ENCODE peak calls at places on chromosome 3, in ten cellular contexts. One of them, this sample, is unnamed.

GRCh38 chr3:127831723-127832172 is 9.4 kb upstream of the MGLL start:
- DNase-seq in AG09309: no peak
- DNase-seq in psoas muscle: peak
- DNase-seq in upper lobe of right lung: peak
- DNase-seq in stomach: peak
- DNase-seq in IMR-90: peak
- DNase-seq in lower leg skin: no peak
- DNase-seq in GM23338: peak
- DNase-seq in BJ: no peak
- DNase-seq in left ventricle myocardium inferior: peak
- DNase-seq in this sample: peak

GRCh38 chr3:116059421-116060096 is 385.7 kb downstream of the LSAMP start:
- DNase-seq in AG09309: peak
- DNase-seq in psoas muscle: no peak
- DNase-seq in upper lobe of right lung: no peak
- DNase-seq in stomach: no peak
- DNase-seq in IMR-90: peak
- DNase-seq in lower leg skin: no peak
- DNase-seq in GM23338: peak
- DNase-seq in BJ: peak
- DNase-seq in left ventricle myocardium inferior: no peak
- DNase-seq in this sample: peak

GRCh38 chr3:175914785-175915184 is 1055.7 kb downstream of the NAALADL2 start:
- DNase-seq in AG09309: no peak
- DNase-seq in psoas muscle: no peak
- DNase-seq in upper lobe of right lung: no peak
- DNase-seq in stomach: no peak
- DNase-seq in IMR-90: peak
- DNase-seq in lower leg skin: no peak
- DNase-seq in GM23338: no peak
- DNase-seq in BJ: no peak
- DNase-seq in left ventricle myocardium inferior: no peak
- DNase-seq in this sample: peak

GRCh38 chr3:149179225-149179624 is 42.4 kb downstream of the CP start:
- DNase-seq in AG09309: no peak
- DNase-seq in psoas muscle: no peak
- DNase-seq in upper lobe of right lung: no peak
- DNase-seq in stomach: no peak
- DNase-seq in IMR-90: peak
- DNase-seq in lower leg skin: no peak
- DNase-seq in GM23338: no peak
- DNase-seq in BJ: peak
- DNase-seq in left ventricle myocardium inferior: no peak
- DNase-seq in this sample: peak

GRCh38 chr3:134607054-134608022 is 43.5 kb downstream of the KY start:
- DNase-seq in AG09309: no peak
- DNase-seq in psoas muscle: no peak
- DNase-seq in upper lobe of right lung: no peak
- DNase-seq in stomach: no peak
- DNase-seq in IMR-90: peak
- DNase-seq in lower leg skin: no peak
- DNase-seq in GM23338: no peak
- DNase-seq in BJ: no peak
- DNase-seq in left ventricle myocardium inferior: no peak
- DNase-seq in this sample: peak

GRCh38 chr3:4398120-4398740 is 68.8 kb downstream of the SUMF1 start:
- DNase-seq in AG09309: no peak
- DNase-seq in psoas muscle: no peak
- DNase-seq in upper lobe of right lung: no peak
- DNase-seq in stomach: no peak
- DNase-seq in IMR-90: no peak
- DNase-seq in lower leg skin: no peak
- DNase-seq in GM23338: no peak
- DNase-seq in BJ: no peak
- DNase-seq in left ventricle myocardium inferior: no peak
- DNase-seq in this sample: no peak

GRCh38 chr3:108037770-108038169 is 53.1 kb downstream of the CD47 start:
- DNase-seq in AG09309: no peak
- DNase-seq in psoas muscle: no peak
- DNase-seq in upper lobe of right lung: no peak
- DNase-seq in stomach: no peak
- DNase-seq in IMR-90: no peak
- DNase-seq in lower leg skin: no peak
- DNase-seq in GM23338: no peak
- DNase-seq in BJ: no peak
- DNase-seq in left ventricle myocardium inferior: no peak
- DNase-seq in this sample: no peak

GRCh38 chr3:8702560-8702959 is 31.0 kb upstream of the CAV3 start:
- DNase-seq in AG09309: no peak
- DNase-seq in psoas muscle: no peak
- DNase-seq in upper lobe of right lung: no peak
- DNase-seq in stomach: no peak
- DNase-seq in IMR-90: no peak
- DNase-seq in lower leg skin: no peak
- DNase-seq in GM23338: peak
- DNase-seq in BJ: no peak
- DNase-seq in left ventricle myocardium inferior: no peak
- DNase-seq in this sample: no peak

GRCh38 chr3:182405752-182406151 is 387.6 kb upstream of the ATP11B start:
- DNase-seq in AG09309: no peak
- DNase-seq in psoas muscle: no peak
- DNase-seq in upper lobe of right lung: no peak
- DNase-seq in stomach: no peak
- DNase-seq in IMR-90: no peak
- DNase-seq in lower leg skin: no peak
- DNase-seq in GM23338: no peak
- DNase-seq in BJ: no peak
- DNase-seq in left ventricle myocardium inferior: no peak
- DNase-seq in this sample: no peak

GRCh38 chr3:66393486-66394260 is 107.1 kb downstream of the LRIG1 start:
- DNase-seq in AG09309: peak
- DNase-seq in psoas muscle: peak
- DNase-seq in upper lobe of right lung: no peak
- DNase-seq in stomach: no peak
- DNase-seq in IMR-90: peak
- DNase-seq in lower leg skin: no peak
- DNase-seq in GM23338: no peak
- DNase-seq in BJ: no peak
- DNase-seq in left ventricle myocardium inferior: no peak
- DNase-seq in this sample: peak

GRCh38 chr3:119653871-119654270 is 6.5 kb downstream of the POPDC2 start:
- DNase-seq in AG09309: no peak
- DNase-seq in psoas muscle: no peak
- DNase-seq in upper lobe of right lung: no peak
- DNase-seq in stomach: no peak
- DNase-seq in IMR-90: no peak
- DNase-seq in lower leg skin: no peak
- DNase-seq in GM23338: no peak
- DNase-seq in BJ: no peak
- DNase-seq in left ventricle myocardium inferior: no peak
- DNase-seq in this sample: no peak

GRCh38 chr3:171190668-171191067 is 164.1 kb upstream of the SLC2A2 start:
- DNase-seq in AG09309: no peak
- DNase-seq in psoas muscle: no peak
- DNase-seq in upper lobe of right lung: no peak
- DNase-seq in stomach: no peak
- DNase-seq in IMR-90: peak
- DNase-seq in lower leg skin: no peak
- DNase-seq in GM23338: no peak
- DNase-seq in BJ: no peak
- DNase-seq in left ventricle myocardium inferior: no peak
- DNase-seq in this sample: no peak

GRCh38 chr3:156633335-156633734 is 41.1 kb upstream of the TIPARP start:
- DNase-seq in AG09309: peak
- DNase-seq in psoas muscle: no peak
- DNase-seq in upper lobe of right lung: peak
- DNase-seq in stomach: no peak
- DNase-seq in IMR-90: peak
- DNase-seq in lower leg skin: no peak
- DNase-seq in GM23338: no peak
- DNase-seq in BJ: peak
- DNase-seq in left ventricle myocardium inferior: peak
- DNase-seq in this sample: peak

GRCh38 chr3:13277860-13278531 is 142.1 kb downstream of the NUP210 start:
- DNase-seq in AG09309: no peak
- DNase-seq in psoas muscle: peak
- DNase-seq in upper lobe of right lung: peak
- DNase-seq in stomach: no peak
- DNase-seq in IMR-90: peak
- DNase-seq in lower leg skin: no peak
- DNase-seq in GM23338: no peak
- DNase-seq in BJ: no peak
- DNase-seq in left ventricle myocardium inferior: no peak
- DNase-seq in this sample: no peak

GRCh38 chr3:127038923-127039581 is 56.1 kb downstream of the PLXNA1 start:
- DNase-seq in AG09309: no peak
- DNase-seq in psoas muscle: peak
- DNase-seq in upper lobe of right lung: peak
- DNase-seq in stomach: no peak
- DNase-seq in IMR-90: no peak
- DNase-seq in lower leg skin: no peak
- DNase-seq in GM23338: no peak
- DNase-seq in BJ: no peak
- DNase-seq in left ventricle myocardium inferior: no peak
- DNase-seq in this sample: no peak

GRCh38 chr3:25455316-25456232 is 27.5 kb downstream of the RARB start:
- DNase-seq in AG09309: no peak
- DNase-seq in psoas muscle: peak
- DNase-seq in upper lobe of right lung: no peak
- DNase-seq in stomach: no peak
- DNase-seq in IMR-90: no peak
- DNase-seq in lower leg skin: no peak
- DNase-seq in GM23338: peak
- DNase-seq in BJ: peak
- DNase-seq in left ventricle myocardium inferior: peak
- DNase-seq in this sample: peak

GRCh38 chr3:106208979-106209378 is 340.2 kb upstream of the CBLB start:
- DNase-seq in AG09309: no peak
- DNase-seq in psoas muscle: no peak
- DNase-seq in upper lobe of right lung: no peak
- DNase-seq in stomach: no peak
- DNase-seq in IMR-90: peak
- DNase-seq in lower leg skin: no peak
- DNase-seq in GM23338: no peak
- DNase-seq in BJ: no peak
- DNase-seq in left ventricle myocardium inferior: no peak
- DNase-seq in this sample: peak

GRCh38 chr3:191762323-191762960 is 301.5 kb downstream of the PYDC2 start:
- DNase-seq in AG09309: peak
- DNase-seq in psoas muscle: no peak
- DNase-seq in upper lobe of right lung: no peak
- DNase-seq in stomach: no peak
- DNase-seq in IMR-90: no peak
- DNase-seq in lower leg skin: no peak
- DNase-seq in GM23338: peak
- DNase-seq in BJ: no peak
- DNase-seq in left ventricle myocardium inferior: no peak
- DNase-seq in this sample: peak

GRCh38 chr3:191768421-191768820 is 307.5 kb downstream of the PYDC2 start:
- DNase-seq in AG09309: no peak
- DNase-seq in psoas muscle: no peak
- DNase-seq in upper lobe of right lung: no peak
- DNase-seq in stomach: no peak
- DNase-seq in IMR-90: no peak
- DNase-seq in lower leg skin: no peak
- DNase-seq in GM23338: peak
- DNase-seq in BJ: no peak
- DNase-seq in left ventricle myocardium inferior: no peak
- DNase-seq in this sample: no peak
- TF ChIP-seq CTCF in AG09309: no peak
- TF ChIP-seq CTCF in psoas muscle: no peak
- TF ChIP-seq CTCF in upper lobe of right lung: no peak
- TF ChIP-seq CTCF in stomach: no peak
- TF ChIP-seq CTCF in IMR-90: no peak
- TF ChIP-seq CTCF in lower leg skin: no peak
- TF ChIP-seq CTCF in GM23338: peak
- TF ChIP-seq CTCF in BJ: no peak
- TF ChIP-seq CTCF in left ventricle myocardium inferior: no peak
- TF ChIP-seq CTCF in this sample: no peak

DNA sequence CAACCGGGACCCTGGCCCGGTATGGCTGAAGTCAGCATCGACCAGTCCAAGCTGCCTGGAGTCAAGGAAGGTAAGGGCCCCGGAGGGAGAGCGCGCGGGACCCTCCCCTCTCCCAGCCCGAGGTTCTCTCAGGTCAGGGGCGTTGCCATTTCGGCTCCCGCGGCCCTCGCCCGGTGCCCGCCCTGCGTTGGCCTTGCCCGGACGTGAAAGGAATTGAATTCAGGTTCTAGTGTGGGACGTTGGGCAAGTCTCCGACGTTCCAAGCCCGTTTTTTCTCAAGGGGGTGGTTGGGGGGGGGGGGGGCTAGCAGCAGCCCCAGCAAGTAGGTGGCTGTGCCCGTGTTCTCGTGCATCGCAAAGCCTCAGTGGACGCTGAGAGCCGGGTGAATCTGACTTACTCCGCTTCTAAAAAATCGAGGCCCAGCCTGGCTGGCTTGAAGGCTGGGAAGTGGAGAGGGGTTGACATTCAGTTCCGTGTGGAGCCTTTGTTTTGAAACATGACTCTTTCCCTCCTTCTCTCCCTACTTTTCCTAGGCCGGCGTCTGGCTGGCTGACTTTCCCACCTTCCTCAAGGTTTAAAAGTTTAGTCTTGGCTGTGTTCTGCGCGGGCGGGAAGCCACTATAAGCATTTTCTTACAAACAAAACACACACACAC is 545 bp downstream of the UTS2B start:
- DNase-seq in AG09309: no peak
- DNase-seq in psoas muscle: peak
- DNase-seq in upper lobe of right lung: peak
- DNase-seq in stomach: peak
- DNase-seq in IMR-90: peak
- DNase-seq in lower leg skin: peak
- DNase-seq in GM23338: peak
- DNase-seq in BJ: no peak
- DNase-seq in left ventricle myocardium inferior: peak
- DNase-seq in this sample: peak
- H3K4me3 ChIP-seq in AG09309: peak
- H3K4me3 ChIP-seq in psoas muscle: peak
- H3K4me3 ChIP-seq in upper lobe of right lung: peak
- H3K4me3 ChIP-seq in stomach: peak
- H3K4me3 ChIP-seq in IMR-90: peak
- H3K4me3 ChIP-seq in lower leg skin: peak
- H3K4me3 ChIP-seq in GM23338: peak
- H3K4me3 ChIP-seq in BJ: peak
- H3K4me3 ChIP-seq in left ventricle myocardium inferior: peak
- H3K4me3 ChIP-seq in this sample: peak

GRCh38 chr3:184229424-184230080 is at the start of gene VWA5B2:
- DNase-seq in AG09309: no peak
- DNase-seq in psoas muscle: peak
- DNase-seq in upper lobe of right lung: peak
- DNase-seq in stomach: peak
- DNase-seq in IMR-90: peak
- DNase-seq in lower leg skin: no peak
- DNase-seq in GM23338: peak
- DNase-seq in BJ: no peak
- DNase-seq in left ventricle myocardium inferior: peak
- DNase-seq in this sample: no peak
- TF ChIP-seq CTCF in AG09309: no peak
- TF ChIP-seq CTCF in psoas muscle: peak
- TF ChIP-seq CTCF in upper lobe of right lung: peak
- TF ChIP-seq CTCF in stomach: no peak
- TF ChIP-seq CTCF in IMR-90: peak
- TF ChIP-seq CTCF in lower leg skin: no peak
- TF ChIP-seq CTCF in GM23338: no peak
- TF ChIP-seq CTCF in BJ: no peak
- TF ChIP-seq CTCF in left ventricle myocardium inferior: peak
- TF ChIP-seq CTCF in this sample: no peak

GRCh38 chr3:87088366-87088983 is 97.5 kb upstream of the VGLL3 start:
- DNase-seq in AG09309: no peak
- DNase-seq in psoas muscle: no peak
- DNase-seq in upper lobe of right lung: no peak
- DNase-seq in stomach: no peak
- DNase-seq in IMR-90: no peak
- DNase-seq in lower leg skin: no peak
- DNase-seq in GM23338: no peak
- DNase-seq in BJ: no peak
- DNase-seq in left ventricle myocardium inferior: no peak
- DNase-seq in this sample: peak
- H3K4me3 ChIP-seq in AG09309: peak
- H3K4me3 ChIP-seq in psoas muscle: peak
- H3K4me3 ChIP-seq in upper lobe of right lung: peak
- H3K4me3 ChIP-seq in stomach: peak
- H3K4me3 ChIP-seq in IMR-90: peak
- H3K4me3 ChIP-seq in lower leg skin: peak
- H3K4me3 ChIP-seq in GM23338: peak
- H3K4me3 ChIP-seq in BJ: peak
- H3K4me3 ChIP-seq in left ventricle myocardium inferior: peak
- H3K4me3 ChIP-seq in this sample: peak

This sample was measured in fibroblast of the aortic adventitia.